ENCODE peak calls at places on chromosome 12, in four cellular contexts. L is K562, Y is GM12878, K is SK-N-SH. B is an unnamed sample.

GRCh38 chr12:109264095-109264942 is 44.8 kb downstream of the FOXN4 start:
- DNase-seq in K (peak), Y (no peak), L (peak), B (peak)

GRCh38 chr12:9869307-9870161 is at the start of gene CLEC2B:
- DNase-seq in Y (peak), L (peak), K (no peak), B (no peak)

GRCh38 chr12:14846878-14847580 is 3.7 kb upstream of the ART4 start:
- DNase-seq in L (no peak), K (no peak), Y (no peak), B (no peak)

GRCh38 chr12:89469361-89469760 is 55.2 kb downstream of the GALNT4 start:
- DNase-seq in Y (no peak), L (no peak), K (no peak), B (no peak)

GRCh38 chr12:78636253-78636855 is 228.2 kb upstream of the SYT1 start:
- DNase-seq in K (no peak), L (no peak), Y (no peak), B (no peak)

GRCh38 chr12:32365473-32366064 is 33.8 kb upstream of the FGD4 start:
- DNase-seq in Y (peak), K (peak), L (peak), B (no peak)

GRCh38 chr12:27577688-27578087 is 53.7 kb downstream of the PPFIBP1 start:
- DNase-seq in Y (no peak), L (no peak), K (no peak), B (no peak)

GRCh38 chr12:89183985-89184435 is 168.3 kb downstream of the DUSP6 start:
- DNase-seq in Y (no peak), K (no peak), L (no peak), B (no peak)

GRCh38 chr12:52415870-52416750 is 10.0 kb upstream of the KRT82 start:
- DNase-seq in K (no peak), Y (no peak), L (no peak), B (no peak)

GRCh38 chr12:21478756-21479455 is 22.5 kb downstream of the RECQL start:
- DNase-seq in Y (no peak), L (no peak), K (no peak), B (no peak)

GRCh38 chr12:6627598-6627997 is 8.2 kb downstream of the LPAR5 start:
- DNase-seq in Y (no peak), K (no peak), L (peak), B (no peak)

GRCh38 chr12:105289114-105289904 is 41.2 kb upstream of the C12orf75 start:
- DNase-seq in K (no peak), Y (no peak), L (no peak), B (no peak)

GRCh38 chr12:6039894-6040601 is 84.4 kb downstream of the VWF start:
- DNase-seq in L (peak), K (peak), Y (no peak), B (no peak)

GRCh38 chr12:90695415-90695814 is 259.6 kb downstream of the CCER1 start:
- DNase-seq in Y (no peak), K (no peak), L (no peak), B (no peak)

GRCh38 chr12:65511134-65511912 is 232.8 kb downstream of the MSRB3 start:
- DNase-seq in L (no peak), K (no peak), Y (no peak), B (no peak)

GRCh38 chr12:7101047-7101693 is 7.8 kb downstream of the C1RL start:
- DNase-seq in Y (no peak), K (no peak), L (no peak), B (no peak)

GRCh38 chr12:41103614-41104013 is 84.5 kb upstream of the PDZRN4 start:
- DNase-seq in K (no peak), L (no peak), Y (no peak), B (no peak)

GRCh38 chr12:6280053-6280469 is 30.4 kb upstream of the PLEKHG6 start:
- DNase-seq in L (peak), K (no peak), Y (no peak), B (no peak)

GRCh38 chr12:27193854-27194544 is 50.1 kb upstream of the STK38L start:
- DNase-seq in Y (no peak), L (no peak), K (peak), B (no peak)

GRCh38 chr12:116975779-116976393 is 65.1 kb downstream of the FBXW8 start:
- DNase-seq in L (no peak), K (no peak), Y (no peak), B (no peak)

GRCh38 chr12:7959278-7960063 is 23.5 kb upstream of the SLC2A3 start:
- DNase-seq in K (no peak), Y (peak), L (peak), B (peak)

GRCh38 chr12:50955288-50955687 is 2.9 kb downstream of the HIGD1C start:
- DNase-seq in L (no peak), Y (no peak), K (no peak), B (no peak)

GRCh38 chr12:112546996-112547395 is 128.2 kb downstream of the PTPN11 start:
- DNase-seq in K (no peak), Y (no peak), L (no peak), B (no peak)

GRCh38 chr12:54413284-54414190 is 5.5 kb downstream of the ITGA5 start:
- DNase-seq in L (no peak), Y (no peak), K (no peak), B (no peak)

GRCh38 chr12:104599272-104599984 is 142.7 kb downstream of the CHST11 start:
- DNase-seq in K (no peak), Y (no peak), L (no peak), B (no peak)

GRCh38 chr12:32727237-32727636 is 28.5 kb downstream of the YARS2 start:
- DNase-seq in L (peak), K (no peak), Y (no peak), B (peak)

GRCh38 chr12:58860788-58861240 is 59.5 kb downstream of the LRIG3 start:
- DNase-seq in L (no peak), K (no peak), Y (no peak), B (peak)

GRCh38 chr12:115370204-115370603 is 686.2 kb upstream of the TBX3 start:
- DNase-seq in K (no peak), Y (no peak), L (no peak), B (no peak)

GRCh38 chr12:57628280-57629191 is 4.5 kb downstream of the B4GALNT1 start:
- DNase-seq in L (no peak), Y (no peak), K (peak), B (peak)

GRCh38 chr12:49200882-49201594 is 12.2 kb upstream of the TUBA1A start:
- DNase-seq in K (peak), L (peak), Y (peak), B (no peak)

GRCh38 chr12:22409071-22409951 is 74.8 kb upstream of the ST8SIA1 start:
- DNase-seq in K (no peak), L (peak), Y (peak), B (no peak)

GRCh38 chr12:1607940-1608782 is 13.8 kb upstream of the FBXL14 start:
- DNase-seq in Y (no peak), L (no peak), K (no peak), B (no peak)

GRCh38 chr12:81086342-81086741 is 8.5 kb downstream of the ACSS3 start:
- DNase-seq in K (no peak), L (no peak), Y (no peak), B (no peak)

GRCh38 chr12:104011265-104011664 is 38.7 kb downstream of the GLT8D2 start:
- DNase-seq in L (peak), K (no peak), Y (no peak), B (no peak)

GRCh38 chr12:84822541-84822940 is 90.1 kb downstream of the SLC6A15 start:
- DNase-seq in Y (no peak), K (no peak), L (no peak), B (no peak)

GRCh38 chr12:120216742-120217595 is 16.1 kb upstream of the RPLP0 start:
- DNase-seq in Y (no peak), K (peak), L (no peak), B (no peak)

GRCh38 chr12:28755027-28755426 is 394.1 kb upstream of the FAR2 start:
- DNase-seq in L (no peak), Y (no peak), K (no peak), B (no peak)

GRCh38 chr12:28759334-28759733 is 389.7 kb upstream of the FAR2 start:
- DNase-seq in K (no peak), L (no peak), Y (no peak), B (peak)
- TF ChIP-seq NRF1 in K (no peak), L (no peak), Y (no peak), B (no peak)

DNA sequence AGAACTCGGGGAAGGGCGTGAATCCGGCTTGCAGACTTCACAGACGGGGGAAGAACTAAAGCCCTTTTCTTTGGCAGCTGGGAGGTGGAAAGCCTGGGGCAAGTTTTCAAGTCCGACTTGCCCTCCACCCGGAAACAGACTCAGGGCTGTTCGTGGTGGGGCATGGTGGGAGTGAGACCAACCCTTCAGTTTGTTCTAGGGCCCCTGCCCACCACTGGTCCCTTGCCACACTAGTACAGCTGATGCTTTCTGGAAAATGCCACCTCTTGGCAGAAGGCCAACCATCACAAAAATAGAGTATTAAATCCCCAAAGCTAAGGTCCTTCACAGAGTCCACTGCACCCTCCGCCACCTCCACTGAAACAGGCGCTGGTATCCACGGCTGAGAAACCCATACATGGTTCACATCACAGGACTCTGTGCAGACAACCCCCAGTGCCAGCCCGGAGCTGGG is 50.4 kb upstream of the DDX11 start:
- DNase-seq in K (no peak), L (no peak), Y (no peak), B (no peak)
- TF ChIP-seq SIN3A in K (no peak), L (no peak), Y (no peak), B (no peak)

GRCh38 chr12:39831587-39832315 is 212.1 kb upstream of the ABCD2 start:
- DNase-seq in L (no peak), K (no peak), Y (no peak), B (no peak)
- TF ChIP-seq NRF1 in L (no peak), K (no peak), Y (no peak), B (no peak)

DNA sequence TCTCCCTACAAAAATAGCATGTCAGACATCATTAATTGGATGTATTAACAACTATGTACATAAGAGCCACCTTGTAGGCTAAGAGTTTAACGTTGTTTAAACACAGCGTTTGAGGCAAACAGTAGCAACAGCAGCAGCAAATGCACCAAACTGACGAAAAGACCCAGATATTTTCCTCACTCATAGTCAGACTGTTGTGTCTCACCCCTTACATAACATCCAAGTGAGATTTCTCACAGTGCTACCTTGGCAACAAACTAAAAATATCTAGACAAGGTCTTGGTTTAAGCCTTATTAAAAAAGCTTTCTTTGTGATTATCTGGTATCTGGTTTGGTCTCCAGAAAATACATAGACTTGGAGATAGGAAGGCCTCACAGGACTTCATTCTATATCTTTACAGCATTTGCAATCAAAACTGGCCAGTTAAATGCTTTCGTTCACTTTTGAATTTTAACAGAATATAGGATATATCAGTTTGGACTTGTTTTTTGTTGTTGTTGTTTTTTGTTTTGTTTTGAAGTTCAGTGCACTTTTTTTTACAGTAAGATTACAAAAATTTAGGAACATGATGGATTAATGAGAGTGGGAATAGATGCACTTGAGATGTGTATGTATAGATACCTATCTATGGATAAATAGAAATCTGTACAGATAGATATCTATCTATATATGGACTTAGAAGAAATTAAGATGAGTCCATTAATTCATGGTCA is 4.1 kb downstream of the BHLHE41 start:
- DNase-seq in L (no peak), Y (no peak), K (no peak), B (no peak)
- TF ChIP-seq SIN3A in L (no peak), Y (no peak), K (no peak), B (no peak)

DNA sequence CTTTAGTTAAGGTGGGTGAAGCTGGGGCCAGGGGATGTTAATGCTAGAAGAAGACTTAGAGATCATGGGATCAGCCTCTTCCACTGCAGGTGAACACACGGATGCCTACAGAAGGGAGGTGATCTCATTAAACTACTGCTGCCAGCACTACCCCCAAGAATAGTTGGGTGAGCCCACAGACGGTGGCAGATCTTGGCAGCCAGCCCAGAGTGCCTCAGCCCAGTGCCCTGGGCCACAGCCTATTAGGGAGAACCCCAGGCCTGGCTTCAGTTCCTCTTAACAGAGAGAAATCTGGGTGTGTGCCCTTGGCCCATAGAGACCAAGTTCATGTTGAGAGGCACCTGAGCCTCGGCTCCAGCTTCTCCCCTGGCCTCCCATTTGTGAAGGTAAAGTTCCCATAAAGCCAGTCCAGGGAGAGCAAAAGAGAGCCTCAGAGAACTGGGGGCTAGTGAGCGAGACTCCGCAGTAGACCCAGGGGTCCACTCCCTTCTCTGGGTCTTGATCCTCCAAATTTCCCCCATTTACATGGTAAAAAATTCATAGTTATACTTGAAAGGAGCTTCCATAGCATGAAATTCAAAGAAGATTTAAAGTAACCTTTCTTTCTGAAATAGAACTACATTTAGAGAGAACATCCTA is 125.0 kb upstream of the CCND2 start:
- DNase-seq in Y (peak), K (no peak), L (no peak), B (no peak)
- TF ChIP-seq NRF1 in Y (no peak), K (no peak), L (no peak), B (no peak)

GRCh38 chr12:123889848-123890535 is 82.6 kb downstream of the CCDC92 start:
- DNase-seq in L (no peak), Y (no peak), K (no peak), B (no peak)

GRCh38 chr12:123889000-123889399 is 83.6 kb downstream of the CCDC92 start:
- DNase-seq in Y (no peak), L (no peak), K (no peak), B (no peak)

GRCh38 chr12:123886258-123886657 is 86.4 kb downstream of the CCDC92 start:
- DNase-seq in L (no peak), Y (no peak), K (no peak), B (no peak)

GRCh38 chr12:123890536-123890902 is 82.1 kb downstream of the CCDC92 start:
- DNase-seq in K (no peak), Y (no peak), L (no peak), B (no peak)

GRCh38 chr12:123886931-123887582 is 85.6 kb downstream of the CCDC92 start:
- DNase-seq in L (no peak), Y (no peak), K (no peak), B (no peak)
- TF ChIP-seq SIN3A in L (no peak), Y (no peak), K (no peak), B (no peak)

GRCh38 chr12:18971932-18972331 is 157.6 kb upstream of the PLEKHA5 start:
- DNase-seq in L (no peak), K (no peak), Y (no peak), B (no peak)
- TF ChIP-seq NRF1 in L (no peak), K (no peak), Y (no peak), B (no peak)